ENCODE peak calls at places on chromosome 1, in six cellular contexts. M is G401; G is brain microvascular endothelial cell; Q is HEK293T; A is NCI-H774; J is stimulated activated CD4-positive, alpha-beta T cell treated with anti-CD3 and anti-CD28 coated beads, Interleukin-15, amount 100 ng/mL, for 1 hour. O is an unnamed sample.

GRCh38 chr1:25559031-25559430 is 15.6 kb downstream of the LDLRAP1 start:
- DNase-seq in G (no peak), A (no peak), Q (no peak), J (no peak), M (no peak), O (no peak)

GRCh38 chr1:57590978-57591377 is 167.1 kb upstream of the DAB1 start:
- DNase-seq in A (no peak), J (no peak), Q (no peak), G (no peak), M (no peak), O (no peak)

GRCh38 chr1:10860682-10861081 is 64.2 kb upstream of the CASZ1 start:
- DNase-seq in Q (no peak), G (no peak), M (no peak), J (no peak), A (no peak), O (no peak)

GRCh38 chr1:156391145-156391677 is 22.2 kb downstream of the RHBG start:
- DNase-seq in A (no peak), G (no peak), Q (no peak), M (peak), J (no peak), O (no peak)

GRCh38 chr1:110102081-110102480 is 10.2 kb upstream of the UBL4B start:
- DNase-seq in G (no peak), M (no peak), J (no peak), Q (no peak), A (no peak), O (peak)

GRCh38 chr1:182259229-182259872 is 132.2 kb downstream of the GLUL start:
- DNase-seq in A (no peak), Q (no peak), J (no peak), M (no peak), G (no peak), O (no peak)

GRCh38 chr1:65067491-65068201 is 80.4 kb upstream of the AK4 start:
- DNase-seq in M (peak), Q (peak), A (peak), G (peak), J (peak), O (peak)

GRCh38 chr1:88736633-88737248 is 52.7 kb downstream of the PKN2 start:
- DNase-seq in J (no peak), Q (peak), M (no peak), G (peak), A (no peak), O (no peak)

GRCh38 chr1:52825868-52826267 is 16.7 kb upstream of the ZYG11A start:
- DNase-seq in Q (no peak), J (no peak), G (no peak), M (peak), A (no peak), O (peak)

GRCh38 chr1:62045579-62045978 is 149.1 kb upstream of the L1TD1 start:
- DNase-seq in A (no peak), G (no peak), Q (no peak), M (peak), J (no peak), O (no peak)

GRCh38 chr1:212557739-212558664 is 50.6 kb upstream of the ATF3 start:
- DNase-seq in J (no peak), A (no peak), G (no peak), M (peak), Q (peak), O (no peak)

GRCh38 chr1:50292276-50292675 is 131.0 kb downstream of the DMRTA2 start:
- DNase-seq in A (no peak), G (no peak), J (no peak), M (no peak), Q (no peak), O (no peak)

GRCh38 chr1:197675475-197676324 is 99.6 kb downstream of the DENND1B start:
- DNase-seq in Q (no peak), M (no peak), A (no peak), G (no peak), J (no peak), O (no peak)

GRCh38 chr1:205237526-205238484 is 10.1 kb downstream of the TMCC2 start:
- DNase-seq in G (no peak), J (peak), Q (no peak), A (no peak), M (peak), O (peak)

GRCh38 chr1:8571200-8571984 is 246.0 kb downstream of the RERE start:
- DNase-seq in G (peak), Q (no peak), J (no peak), M (no peak), A (peak), O (no peak)

GRCh38 chr1:244154882-244155531 is 103.9 kb downstream of the ZBTB18 start:
- DNase-seq in M (no peak), Q (no peak), J (no peak), G (no peak), A (peak), O (no peak)

GRCh38 chr1:101308935-101309333 is 72.1 kb downstream of the S1PR1 start:
- DNase-seq in G (no peak), A (no peak), J (no peak), Q (no peak), M (no peak), O (no peak)

GRCh38 chr1:27878787-27879335 is 6.5 kb downstream of the THEMIS2 start:
- DNase-seq in Q (no peak), J (no peak), G (no peak), A (no peak), M (no peak), O (no peak)

GRCh38 chr1:156945881-156946661 is 25.6 kb downstream of the LRRC71 start:
- DNase-seq in J (no peak), Q (no peak), G (no peak), M (peak), A (no peak), O (no peak)

GRCh38 chr1:43582162-43582566 is 51.5 kb downstream of the PTPRF start:
- DNase-seq in G (peak), Q (peak), M (no peak), J (no peak), A (no peak), O (peak)

GRCh38 chr1:227941509-227942020 is 6.2 kb downstream of the WNT9A start:
- DNase-seq in A (no peak), Q (no peak), G (no peak), M (no peak), J (no peak), O (no peak)

GRCh38 chr1:30533141-30533540 is 190.2 kb downstream of the MATN1 start:
- DNase-seq in M (no peak), A (no peak), G (no peak), J (no peak), Q (no peak), O (no peak)

GRCh38 chr1:164596149-164596548 is 37.2 kb downstream of the PBX1 start:
- DNase-seq in Q (no peak), J (no peak), G (no peak), M (no peak), A (no peak), O (no peak)

GRCh38 chr1:214503553-214503952 is 47.8 kb downstream of the PTPN14 start:
- DNase-seq in A (no peak), Q (no peak), M (no peak), J (no peak), G (no peak), O (no peak)

GRCh38 chr1:65958561-65959350 is 166.1 kb downstream of the PDE4B start:
- DNase-seq in G (peak), J (no peak), Q (peak), M (peak), A (peak), O (peak)

GRCh38 chr1:43540653-43541071 is 10.0 kb downstream of the PTPRF start:
- DNase-seq in M (no peak), Q (no peak), G (no peak), A (no peak), J (no peak), O (no peak)

GRCh38 chr1:28296401-28297220 is 32.2 kb upstream of the MED18 start:
- DNase-seq in M (no peak), J (no peak), G (no peak), A (no peak), Q (peak), O (peak)

GRCh38 chr1:115496904-115497527 is 144.8 kb upstream of the VANGL1 start:
- DNase-seq in Q (no peak), G (peak), M (no peak), J (no peak), A (no peak), O (no peak)

GRCh38 chr1:218481116-218481775 is 136.1 kb downstream of the TGFB2 start:
- DNase-seq in A (no peak), Q (no peak), J (no peak), G (peak), M (no peak), O (no peak)

GRCh38 chr1:22250724-22251123 is 107.8 kb upstream of the WNT4 start:
- DNase-seq in M (no peak), J (no peak), G (no peak), A (no peak), Q (no peak), O (no peak)

GRCh38 chr1:21662426-21663250 is 6.5 kb downstream of the RAP1GAP start:
- DNase-seq in J (no peak), A (no peak), Q (no peak), M (no peak), G (no peak), O (no peak)

GRCh38 chr1:17538428-17539130 is 919 bp upstream of the ARHGEF10L start:
- DNase-seq in M (peak), G (no peak), J (no peak), A (no peak), Q (peak), O (no peak)

GRCh38 chr1:163055531-163055930 is 13.6 kb upstream of the RGS4 start:
- DNase-seq in G (no peak), M (no peak), Q (no peak), J (no peak), A (peak), O (no peak)

GRCh38 chr1:7625401-7625800 is 145.7 kb upstream of the VAMP3 start:
- DNase-seq in Q (no peak), A (no peak), M (no peak), G (no peak), J (no peak), O (no peak)

GRCh38 chr1:109689844-109690405 is 2.3 kb downstream of the GSTM1 start:
- DNase-seq in G (no peak), A (no peak), J (no peak), M (no peak), Q (no peak), O (no peak)

GRCh38 chr1:171403396-171403795 is 81.9 kb upstream of the PRRC2C start:
- DNase-seq in A (no peak), Q (no peak), G (peak), M (no peak), J (no peak), O (no peak)

GRCh38 chr1:15353839-15354579 is 55.7 kb upstream of the EFHD2 start:
- DNase-seq in M (no peak), Q (no peak), A (no peak), G (peak), J (no peak), O (no peak)

GRCh38 chr1:207644852-207645631 is at the start of gene CR1L:
- DNase-seq in M (peak), G (peak), J (peak), A (peak), Q (peak), O (peak)